ENCODE peak calls at places on chromosomes 1 and 21, in five cellular contexts. One of them, this sample, is unnamed.

GRCh38 chr1:153195216-153195615 is 8.0 kb upstream of the LELP1 start:
- DNase-seq in A549: no peak
- DNase-seq in K562: no peak
- DNase-seq in GM12878: no peak
- DNase-seq in HepG2: no peak
- DNase-seq in this sample: no peak

GRCh38 chr1:174158767-174159252 is 510 bp upstream of the RABGAP1L start:
- DNase-seq in K562: no peak
- DNase-seq in A549: peak; percentile 15
- DNase-seq in GM12878: no peak
- DNase-seq in HepG2: no peak
- DNase-seq in this sample: no peak

GRCh38 chr1:61636392-61636791 is 88.5 kb downstream of the TM2D1 start:
- DNase-seq in A549: no peak
- DNase-seq in HepG2: no peak
- DNase-seq in GM12878: no peak
- DNase-seq in K562: no peak
- DNase-seq in this sample: no peak

GRCh38 chr1:204529371-204529895 is 13.2 kb downstream of the MDM4 start:
- DNase-seq in GM12878: no peak
- DNase-seq in HepG2: no peak
- DNase-seq in A549: no peak
- DNase-seq in K562: no peak
- DNase-seq in this sample: no peak

GRCh38 chr1:156122519-156123355 is 8.2 kb downstream of the LMNA start:
- DNase-seq in HepG2: peak; percentile 70
- DNase-seq in A549: no peak
- DNase-seq in K562: peak; percentile 64
- DNase-seq in GM12878: no peak
- DNase-seq in this sample: no peak

GRCh38 chr1:44361478-44361877 is 6.4 kb upstream of the ERI3 start:
- DNase-seq in GM12878: no peak
- DNase-seq in A549: no peak
- DNase-seq in K562: peak; percentile 30
- DNase-seq in HepG2: no peak
- DNase-seq in this sample: peak; percentile 49

GRCh38 chr1:156226116-156226538 is 13.3 kb downstream of the PMF1 start:
- DNase-seq in K562: no peak
- DNase-seq in GM12878: peak; percentile 90
- DNase-seq in HepG2: no peak
- DNase-seq in A549: no peak
- DNase-seq in this sample: no peak

GRCh38 chr1:159664247-159664646 is 50.1 kb downstream of the CRP start:
- DNase-seq in HepG2: no peak
- DNase-seq in GM12878: no peak
- DNase-seq in A549: no peak
- DNase-seq in K562: no peak
- DNase-seq in this sample: no peak

GRCh38 chr1:89873757-89874156 is 52.9 kb downstream of the LRRC8D start:
- DNase-seq in A549: no peak
- DNase-seq in GM12878: no peak
- DNase-seq in HepG2: no peak
- DNase-seq in K562: no peak
- DNase-seq in this sample: peak; percentile 23

GRCh38 chr1:230340778-230341546 is 85.2 kb downstream of the PGBD5 start:
- DNase-seq in K562: no peak
- DNase-seq in A549: no peak
- DNase-seq in HepG2: no peak
- DNase-seq in GM12878: no peak
- DNase-seq in this sample: no peak

GRCh38 chr1:51346086-51346942 is 16.0 kb upstream of the TTC39A start:
- DNase-seq in A549: no peak
- DNase-seq in HepG2: no peak
- DNase-seq in GM12878: no peak
- DNase-seq in K562: no peak
- DNase-seq in this sample: no peak

GRCh38 chr1:236844499-236845271 is 49.6 kb downstream of the MTR start:
- DNase-seq in GM12878: no peak
- DNase-seq in A549: no peak
- DNase-seq in K562: peak; percentile 15
- DNase-seq in HepG2: peak; percentile 96
- DNase-seq in this sample: peak; percentile 8

GRCh38 chr1:64246294-64246917 is 43.0 kb downstream of the UBE2U start:
- DNase-seq in A549: peak; percentile 24
- DNase-seq in HepG2: peak; percentile 25
- DNase-seq in GM12878: no peak
- DNase-seq in K562: peak; percentile 30
- DNase-seq in this sample: peak; percentile 64

GRCh38 chr21:15204140-15204774 is 139.5 kb upstream of the NRIP1 start:
- DNase-seq in HepG2: no peak
- DNase-seq in K562: no peak
- DNase-seq in A549: no peak
- DNase-seq in GM12878: no peak
- DNase-seq in this sample: no peak

GRCh38 chr1:182206628-182207239 is 145.2 kb upstream of the ZNF648 start:
- DNase-seq in A549: no peak
- DNase-seq in HepG2: no peak
- DNase-seq in K562: no peak
- DNase-seq in GM12878: no peak
- DNase-seq in this sample: no peak

GRCh38 chr21:33380483-33380998 is 22.7 kb upstream of the IFNGR2 start:
- DNase-seq in GM12878: peak; percentile 95
- DNase-seq in K562: peak; percentile 60
- DNase-seq in HepG2: peak; percentile 75
- DNase-seq in A549: peak; percentile 55
- DNase-seq in this sample: peak; percentile 17

GRCh38 chr1:116433283-116434257 is 60.5 kb downstream of the ATP1A1 start:
- DNase-seq in A549: no peak
- DNase-seq in K562: peak; percentile 40
- DNase-seq in HepG2: peak; percentile 93
- DNase-seq in GM12878: no peak
- DNase-seq in this sample: no peak

GRCh38 chr1:51100264-51100880 is 1.7 kb upstream of the C1orf185 start:
- DNase-seq in A549: no peak
- DNase-seq in K562: no peak
- DNase-seq in GM12878: peak; percentile 19
- DNase-seq in HepG2: no peak
- DNase-seq in this sample: no peak

GRCh38 chr1:10880063-10880462 is 83.6 kb upstream of the CASZ1 start:
- DNase-seq in GM12878: no peak
- DNase-seq in HepG2: no peak
- DNase-seq in K562: no peak
- DNase-seq in A549: no peak
- DNase-seq in this sample: no peak

GRCh38 chr1:112905420-112906154 is 50.4 kb downstream of the SLC16A1 start:
- DNase-seq in A549: no peak
- DNase-seq in HepG2: no peak
- DNase-seq in K562: no peak
- DNase-seq in GM12878: no peak
- DNase-seq in this sample: peak; percentile 42

GRCh38 chr21:14617836-14618235 is 71.7 kb upstream of the SAMSN1 start:
- DNase-seq in HepG2: no peak
- DNase-seq in A549: no peak
- DNase-seq in K562: no peak
- DNase-seq in GM12878: no peak
- DNase-seq in this sample: no peak

GRCh38 chr1:53410691-53411090 is 48.5 kb upstream of the DMRTB1 start:
- DNase-seq in HepG2: no peak
- DNase-seq in GM12878: no peak
- DNase-seq in A549: no peak
- DNase-seq in K562: no peak
- DNase-seq in this sample: no peak

GRCh38 chr1:150887018-150887417 is at the start of gene CTXND2:
- DNase-seq in HepG2: no peak
- DNase-seq in GM12878: no peak
- DNase-seq in A549: no peak
- DNase-seq in K562: no peak
- DNase-seq in this sample: peak; percentile 8

GRCh38 chr1:228445867-228446584 is 29.4 kb upstream of the TRIM17 start:
- DNase-seq in K562: peak; percentile 35
- DNase-seq in HepG2: no peak
- DNase-seq in A549: peak; percentile 70
- DNase-seq in GM12878: no peak
- DNase-seq in this sample: peak; percentile 80

GRCh38 chr1:108892356-108893140 is 15.8 kb downstream of the GPSM2 start:
- DNase-seq in A549: no peak
- DNase-seq in HepG2: no peak
- DNase-seq in GM12878: no peak
- DNase-seq in K562: no peak
- DNase-seq in this sample: no peak
- H3K4me2 ChIP-seq in A549: peak overlapping the region; percentile 60
- H3K4me2 ChIP-seq in HepG2: no peak overlapping the region
- H3K4me2 ChIP-seq in GM12878: no peak overlapping the region
- H3K4me2 ChIP-seq in K562: no peak overlapping the region
- H3K4me2 ChIP-seq in this sample: no peak overlapping the region

GRCh38 chr1:8903908-8904650 is 25.6 kb upstream of the ENO1 start:
- DNase-seq in HepG2: peak; percentile 68
- DNase-seq in GM12878: no peak
- DNase-seq in A549: peak; percentile 70
- DNase-seq in K562: no peak
- DNase-seq in this sample: no peak
- TF ChIP-seq JUNB in HepG2: no peak
- TF ChIP-seq JUNB in GM12878: no peak
- TF ChIP-seq JUNB in A549: no peak
- TF ChIP-seq JUNB in K562: no peak
- TF ChIP-seq JUNB in this sample: no peak

GRCh38 chr1:14842891-14843290 is 244.4 kb downstream of the KAZN start:
- DNase-seq in GM12878: no peak
- DNase-seq in A549: no peak
- DNase-seq in HepG2: no peak
- DNase-seq in K562: no peak
- DNase-seq in this sample: no peak
- H3K4me2 ChIP-seq in GM12878: no peak overlapping the region
- H3K4me2 ChIP-seq in A549: no peak overlapping the region
- H3K4me2 ChIP-seq in HepG2: no peak overlapping the region
- H3K4me2 ChIP-seq in K562: no peak overlapping the region
- H3K4me2 ChIP-seq in this sample: no peak overlapping the region

GRCh38 chr1:179090522-179090921 is 8.7 kb downstream of the TOR3A start:
- DNase-seq in HepG2: no peak
- DNase-seq in A549: no peak
- DNase-seq in GM12878: no peak
- DNase-seq in K562: no peak
- DNase-seq in this sample: no peak
- TF ChIP-seq JUNB in HepG2: no peak
- TF ChIP-seq JUNB in A549: no peak
- TF ChIP-seq JUNB in GM12878: no peak
- TF ChIP-seq JUNB in K562: no peak
- TF ChIP-seq JUNB in this sample: no peak

GRCh38 chr1:30968220-30968971 is 59.8 kb upstream of the SDC3 start:
- DNase-seq in A549: no peak
- DNase-seq in GM12878: no peak
- DNase-seq in HepG2: no peak
- DNase-seq in K562: no peak
- DNase-seq in this sample: no peak

GRCh38 chr1:30965914-30966313 is 57.4 kb upstream of the SDC3 start:
- DNase-seq in HepG2: no peak
- DNase-seq in K562: no peak
- DNase-seq in GM12878: no peak
- DNase-seq in A549: no peak
- DNase-seq in this sample: no peak

GRCh38 chr1:30969903-30970302 is 61.3 kb upstream of the SDC3 start:
- DNase-seq in A549: no peak
- DNase-seq in K562: no peak
- DNase-seq in HepG2: no peak
- DNase-seq in GM12878: no peak
- DNase-seq in this sample: no peak

GRCh38 chr1:30964706-30965105 is 56.1 kb upstream of the SDC3 start:
- DNase-seq in A549: no peak
- DNase-seq in HepG2: no peak
- DNase-seq in GM12878: no peak
- DNase-seq in K562: no peak
- DNase-seq in this sample: no peak

DNA sequence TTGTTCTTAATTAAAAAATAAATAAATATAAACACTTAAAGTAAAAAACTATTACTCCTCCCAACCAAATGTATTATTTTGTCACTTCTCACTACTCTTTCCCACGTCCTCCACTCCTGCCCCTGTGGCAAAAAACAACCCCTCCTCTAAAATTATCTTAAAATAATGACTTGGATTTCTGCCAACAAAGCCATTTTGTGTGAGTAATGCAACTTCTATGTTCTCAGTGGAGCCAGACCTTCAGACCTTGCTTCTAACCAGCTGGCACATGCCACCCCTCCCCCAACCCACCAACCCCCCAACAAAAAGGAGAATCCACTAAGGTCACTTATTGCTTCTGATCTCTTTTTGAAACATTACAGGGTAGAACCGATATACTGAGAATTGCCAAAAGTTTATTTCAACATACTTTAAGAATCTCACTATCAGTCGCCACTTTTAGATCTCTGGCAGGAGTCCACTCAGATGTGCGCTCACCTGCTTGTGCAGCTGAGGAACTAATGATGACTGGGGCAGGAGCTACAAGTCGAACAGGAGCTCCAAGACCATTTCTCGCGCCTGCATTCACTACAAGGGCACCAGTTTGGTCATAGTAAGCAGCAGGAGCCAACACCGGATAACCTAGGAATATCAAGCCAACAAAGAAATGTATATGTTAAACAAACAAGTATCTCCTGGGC is 58.3 kb upstream of the SDC3 start:
- DNase-seq in K562: peak; percentile 27
- DNase-seq in GM12878: no peak
- DNase-seq in HepG2: peak; percentile 20
- DNase-seq in A549: no peak
- DNase-seq in this sample: no peak
- H3K4me2 ChIP-seq in K562: no peak overlapping the region
- H3K4me2 ChIP-seq in GM12878: no peak overlapping the region
- H3K4me2 ChIP-seq in HepG2: no peak overlapping the region
- H3K4me2 ChIP-seq in A549: peak overlapping the region; percentile 34
- H3K4me2 ChIP-seq in this sample: no peak overlapping the region

DNA sequence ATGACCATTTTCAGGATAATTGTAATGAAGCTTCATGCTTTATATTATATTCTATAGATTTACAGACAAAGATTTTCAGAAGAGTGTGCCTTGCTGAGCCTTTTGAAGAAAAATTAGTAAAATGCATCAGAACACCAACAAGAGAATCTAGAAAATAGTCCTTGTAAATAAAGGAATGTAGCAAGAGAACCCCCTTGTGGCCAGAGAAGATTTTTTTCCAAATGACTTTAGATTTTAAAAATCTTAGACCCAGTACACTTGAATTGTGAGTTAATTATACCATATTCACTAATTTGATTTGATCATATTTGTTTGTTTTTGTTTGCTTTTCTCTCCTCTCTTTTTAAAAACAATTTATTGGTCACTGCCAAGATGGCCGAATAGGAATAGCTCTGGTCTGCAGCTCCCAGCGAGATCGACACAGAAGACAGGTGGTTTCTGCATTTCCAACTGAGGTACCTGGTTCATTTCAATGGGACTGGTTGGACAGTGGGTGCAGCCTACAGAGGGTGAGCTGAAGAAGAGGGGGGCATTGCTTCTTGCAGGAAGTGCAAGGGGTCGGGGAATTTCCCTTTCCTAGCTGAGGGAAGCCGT is 12.8 kb upstream of the IFI44L start:
- DNase-seq in GM12878: no peak
- DNase-seq in K562: no peak
- DNase-seq in A549: peak; percentile 1
- DNase-seq in HepG2: no peak
- DNase-seq in this sample: peak; percentile 50
- TF ChIP-seq JUNB in GM12878: no peak
- TF ChIP-seq JUNB in K562: no peak
- TF ChIP-seq JUNB in A549: no peak
- TF ChIP-seq JUNB in HepG2: no peak
- TF ChIP-seq JUNB in this sample: no peak